ENCODE peak calls at places on chromosomes 6 and 20, in six cellular contexts. O is heart right ventricle; V is HL-60; G is CD8-positive, alpha-beta memory T cell; M is pancreas; R is psoas muscle. J is an unnamed sample.
A peak's percentile ranks its signal among the peaks of the same experiment; 100 is the strongest.

GRCh38 chr6:143195349-143195845 is 134.7 kb downstream of the AIG1 start:
- DNase-seq in R (no peak), M (no peak), G (no peak), V (no peak), O (peak; percentile 38), J (peak; percentile 32)

GRCh38 chr6:87197547-87197946 is 42.2 kb downstream of the ZNF292 start:
- DNase-seq in G (no peak), R (no peak), O (no peak), V (no peak), M (no peak), J (no peak)

GRCh38 chr6:71404145-71404966 is 115.7 kb downstream of the OGFRL1 start:
- DNase-seq in R (no peak), G (no peak), M (no peak), V (no peak), O (no peak), J (no peak)

GRCh38 chr20:63702751-63703470 is 4.9 kb downstream of the ARFRP1 start:
- DNase-seq in M (no peak), R (peak; percentile 42), V (no peak), O (no peak), G (no peak), J (peak; percentile 29)

GRCh38 chr6:35669441-35669776 is 19.3 kb downstream of the FKBP5 start:
- DNase-seq in G (no peak), O (no peak), M (no peak), V (no peak), R (no peak), J (no peak)

GRCh38 chr6:96975848-96976247 is 51.3 kb downstream of the KLHL32 start:
- DNase-seq in O (no peak), R (no peak), M (no peak), V (no peak), G (no peak), J (no peak)

GRCh38 chr6:29005183-29005885 is at the start of gene ZNF311:
- DNase-seq in G (no peak), V (no peak), R (peak; percentile 71), M (no peak), O (peak; percentile 63), J (peak; percentile 59)

GRCh38 chr6:53309059-53309896 is 39.5 kb downstream of the ELOVL5 start:
- DNase-seq in O (no peak), M (no peak), R (no peak), V (no peak), G (no peak), J (peak; percentile 23)

GRCh38 chr6:20211941-20212391 is 303 bp downstream of the MBOAT1 start:
- DNase-seq in V (no peak), M (no peak), O (no peak), R (no peak), G (peak; percentile 27), J (no peak)

GRCh38 chr6:148509152-148509571 is 166.5 kb downstream of the SASH1 start:
- DNase-seq in G (no peak), R (no peak), V (no peak), M (no peak), O (no peak), J (no peak)

GRCh38 chr20:38730989-38731737 is 6.9 kb downstream of the SLC32A1 start:
- DNase-seq in M (peak; percentile 93), G (peak; percentile 67), R (peak; percentile 80), V (peak; percentile 58), O (peak; percentile 49), J (peak; percentile 85)

GRCh38 chr6:114282268-114282667 is 60.6 kb downstream of the HS3ST5 start:
- DNase-seq in O (no peak), M (no peak), R (no peak), V (no peak), G (no peak), J (no peak)

GRCh38 chr6:140879861-140880260 is 1252.9 kb upstream of the GJE1 start:
- DNase-seq in G (no peak), R (no peak), O (no peak), M (no peak), V (no peak), J (no peak)

GRCh38 chr6:45946352-45946751 is 69.3 kb downstream of the CLIC5 start:
- DNase-seq in O (peak; percentile 59), V (no peak), G (no peak), M (no peak), R (no peak), J (peak; percentile 45)

GRCh38 chr20:34579936-34580587 is 21.5 kb downstream of the MAP1LC3A start:
- DNase-seq in V (peak; percentile 18), R (no peak), O (no peak), G (no peak), M (no peak), J (no peak)

GRCh38 chr20:49658508-49658907 is 55.2 kb downstream of the B4GALT5 start:
- DNase-seq in M (no peak), R (no peak), G (no peak), O (no peak), V (no peak), J (no peak)

GRCh38 chr6:16367584-16367970 is 129.2 kb downstream of the GMPR start:
- DNase-seq in R (no peak), O (no peak), M (no peak), V (no peak), G (no peak), J (no peak)

GRCh38 chr6:146928503-146928902 is 275.7 kb upstream of the STXBP5 start:
- DNase-seq in M (no peak), V (no peak), O (no peak), R (no peak), G (no peak), J (no peak)

GRCh38 chr6:116536216-116536621 is 9.3 kb downstream of the TRAPPC3L start:
- DNase-seq in G (no peak), V (peak; percentile 17), O (peak; percentile 34), M (no peak), R (no peak), J (no peak)

DNA sequence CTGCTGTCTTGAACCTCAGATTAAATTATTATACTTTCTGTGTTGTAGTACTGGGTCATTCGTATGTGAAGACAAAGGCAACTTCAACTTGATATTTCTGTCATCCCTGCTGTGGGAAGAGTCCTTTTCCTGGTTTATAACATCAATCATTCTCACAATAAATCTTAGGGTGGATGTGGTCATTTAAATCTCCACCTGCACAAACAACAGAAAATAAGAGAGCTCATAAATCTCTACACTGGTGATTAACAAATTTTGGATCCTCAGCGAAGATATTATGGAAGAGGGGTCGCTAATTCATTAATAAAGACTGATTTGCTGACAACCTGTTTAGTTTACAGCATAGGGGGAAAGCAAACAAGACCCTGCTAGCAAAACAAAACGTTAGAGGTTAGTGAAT is 1.4 kb upstream of the TCF21 start:
- DNase-seq in O (no peak), G (no peak), R (no peak), V (no peak), M (no peak), J (no peak)
- H3K27me3 ChIP-seq in O (peaks cover 78% of the 10 kb centered on the region), G (peaks cover 33% of the 10 kb centered on the region), R (peaks cover 43% of the 10 kb centered on the region), V (peaks cover 55% of the 10 kb centered on the region), M (peaks cover 19% of the 10 kb centered on the region), J (peaks cover 25% of the 10 kb centered on the region)

DNA sequence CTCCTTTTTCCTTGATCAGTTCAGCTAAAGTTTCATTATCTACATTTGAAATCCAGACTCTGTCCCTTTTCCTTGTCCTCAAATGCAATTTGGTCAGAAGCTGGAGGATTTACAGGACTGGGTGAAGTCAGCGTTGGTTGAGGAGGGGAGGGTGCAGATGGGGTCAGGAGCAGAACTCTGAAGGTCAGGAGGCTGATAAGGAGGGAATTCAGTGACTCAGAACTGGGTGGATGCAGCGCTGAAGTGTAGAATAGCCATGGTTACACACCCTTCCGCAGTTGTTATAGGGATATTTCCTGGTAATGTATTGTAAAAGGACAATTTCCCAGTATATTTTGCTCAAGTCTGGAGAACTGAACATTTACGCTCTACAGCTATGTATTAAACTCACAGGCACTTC is 133.1 kb upstream of the FOXA2 start:
- DNase-seq in O (peak; percentile 43), V (no peak), G (no peak), M (no peak), R (no peak), J (peak; percentile 38)
- H3K4me3 ChIP-seq in O (no peak overlapping the region), V (no peak overlapping the region), G (no peak overlapping the region), M (no peak overlapping the region), R (no peak overlapping the region), J (no peak overlapping the region)

GRCh38 chr6:41639556-41640371 is 1.5 kb downstream of the MDFI start:
- DNase-seq in G (no peak), R (no peak), V (no peak), M (no peak), O (no peak), J (peak; percentile 27)

GRCh38 chr6:41636803-41637178 is 1.5 kb upstream of the MDFI start:
- DNase-seq in G (no peak), R (no peak), O (no peak), V (no peak), M (peak; percentile 87), J (no peak)

GRCh38 chr6:41637179-41638001 is 878 bp upstream of the MDFI start:
- DNase-seq in M (no peak), V (no peak), G (no peak), R (no peak), O (no peak), J (no peak)

GRCh38 chr6:41638801-41639555 is 710 bp downstream of the MDFI start:
- DNase-seq in M (no peak), G (no peak), O (no peak), R (no peak), V (no peak), J (no peak)

DNA sequence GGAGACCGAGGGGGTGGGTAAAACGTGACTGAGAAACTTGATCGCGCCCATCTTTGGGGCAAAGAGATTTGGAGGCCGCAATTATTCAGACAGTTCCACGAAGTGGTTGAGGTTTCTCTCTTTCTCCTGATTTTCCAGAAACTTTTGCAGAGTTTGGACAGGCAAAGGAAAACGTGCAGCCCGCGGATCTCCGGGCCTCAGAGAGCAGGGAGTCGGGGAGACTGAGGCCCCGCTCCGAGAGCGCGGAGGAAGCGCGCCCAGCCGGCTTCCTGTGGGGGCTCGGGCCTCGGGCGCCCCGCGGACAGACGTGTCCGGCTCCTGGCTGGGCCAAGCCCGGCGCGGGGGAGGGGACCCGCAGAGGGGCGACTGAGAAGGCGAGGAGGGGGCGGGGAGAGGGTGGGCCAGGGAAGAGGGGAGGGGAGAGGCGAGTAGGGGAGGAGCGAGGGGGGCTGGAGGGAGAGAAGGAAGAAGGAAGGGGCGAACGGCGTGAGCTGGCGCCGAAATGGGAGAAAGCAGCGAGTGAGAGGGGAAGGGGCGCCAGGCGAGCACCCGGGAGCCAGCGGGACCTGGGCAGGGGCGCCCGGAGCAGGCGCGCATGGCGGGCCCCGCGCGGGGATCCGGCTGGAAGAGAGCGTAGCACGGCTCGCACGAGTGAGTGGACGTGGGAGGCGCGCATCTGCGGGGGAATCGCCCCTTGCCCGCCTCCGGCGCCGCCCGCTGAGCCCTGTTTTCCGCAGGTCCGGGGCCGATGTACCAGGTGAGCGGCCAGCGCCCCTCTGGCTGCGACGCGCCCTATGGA is at the start of gene MDFI:
- DNase-seq in V (no peak), R (no peak), M (no peak), O (no peak), G (no peak), J (no peak)
- H3K27me3 ChIP-seq in V (peaks cover 39% of the 10 kb centered on the region), R (peaks cover 56% of the 10 kb centered on the region), M (no peaks in the 10 kb centered on the region), O (peaks cover 33% of the 10 kb centered on the region), G (peaks cover 23% of the 10 kb centered on the region), J (peaks cover 29% of the 10 kb centered on the region)

DNA sequence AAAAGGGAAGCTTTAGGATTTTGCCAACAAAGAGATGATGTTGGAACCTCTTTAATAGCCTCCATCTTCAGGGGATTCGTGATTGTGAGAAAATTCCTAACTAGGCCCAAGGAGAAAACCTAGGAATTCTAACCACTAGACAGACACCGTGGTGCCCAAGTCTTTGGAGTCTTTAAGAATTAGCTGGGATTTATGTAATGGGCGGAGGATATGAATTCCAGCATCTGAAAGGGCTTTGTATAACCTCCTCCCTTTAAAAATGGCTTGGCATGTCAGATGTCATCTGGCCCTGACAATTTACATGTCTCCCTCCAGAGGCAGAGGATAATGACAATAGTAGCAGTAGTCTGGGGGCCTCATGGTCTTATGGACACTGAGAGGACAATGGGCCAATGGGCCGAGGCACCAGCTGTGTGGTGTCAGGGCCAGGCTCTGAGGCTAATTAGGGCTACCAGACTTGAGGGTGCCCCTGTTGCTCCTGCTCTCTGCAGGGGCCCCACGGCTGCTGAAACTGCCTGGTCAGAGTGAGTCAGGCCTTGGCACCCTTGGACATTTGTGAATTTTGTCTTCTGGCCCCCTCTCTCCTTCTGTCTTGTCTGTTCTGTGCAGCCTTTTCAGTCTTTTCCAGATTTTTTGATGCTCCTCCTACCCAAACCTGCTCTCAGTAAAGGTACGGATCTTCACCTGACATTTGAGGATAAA is 113.9 kb downstream of the EDN1 start:
- DNase-seq in G (no peak), R (no peak), O (no peak), V (no peak), M (no peak), J (no peak)
- H3K4me3 ChIP-seq in G (no peak overlapping the region), R (no peak overlapping the region), O (no peak overlapping the region), V (no peak overlapping the region), M (no peak overlapping the region), J (no peak overlapping the region)